ENCODE peak calls at places on chromosomes 4 and X, in ten cellular contexts. One of them, this sample, is unnamed.

GRCh38 chrX:40912576-40912975 is 172.7 kb upstream of the USP9X start:
- DNase-seq in esophagus squamous epithelium: no peak
- DNase-seq in T-helper 1 cell: no peak
- DNase-seq in HL-60: no peak
- DNase-seq in activated naive CD4-positive, alpha-beta T cell treated with anti-CD3 and anti-CD28 coated beads, Interleukin-2, amount 10 ng/mL, durations not matched to agents 7 days and 5 days: no peak
- DNase-seq in NCI-H524: peak; percentile 99
- DNase-seq in EL: peak; percentile 31
- DNase-seq in stimulated activated CD4-positive, alpha-beta T cell treated with anti-CD3 and anti-CD28 coated beads, TNF-alpha, amount 100 ng/mL, for 4 hours: no peak
- DNase-seq in NCI-H1694 treated with DMSO at 0.1 percent for 48 hours: peak; percentile 98
- DNase-seq in upper lobe of left lung: no peak
- DNase-seq in this sample: no peak

GRCh38 chr4:186685744-186686143 is 37.9 kb downstream of the FAT1 start:
- DNase-seq in EL: peak; percentile 92
- DNase-seq in HL-60: no peak
- DNase-seq in T-helper 1 cell: no peak
- DNase-seq in activated naive CD4-positive, alpha-beta T cell treated with anti-CD3 and anti-CD28 coated beads, Interleukin-2, amount 10 ng/mL, durations not matched to agents 7 days and 5 days: no peak
- DNase-seq in upper lobe of left lung: no peak
- DNase-seq in esophagus squamous epithelium: no peak
- DNase-seq in stimulated activated CD4-positive, alpha-beta T cell treated with anti-CD3 and anti-CD28 coated beads, TNF-alpha, amount 100 ng/mL, for 4 hours: no peak
- DNase-seq in NCI-H524: no peak
- DNase-seq in NCI-H1694 treated with DMSO at 0.1 percent for 48 hours: no peak
- DNase-seq in this sample: no peak

GRCh38 chr4:188091-188490 is 63.8 kb downstream of the ZNF718 start:
- DNase-seq in NCI-H1694 treated with DMSO at 0.1 percent for 48 hours: no peak
- DNase-seq in activated naive CD4-positive, alpha-beta T cell treated with anti-CD3 and anti-CD28 coated beads, Interleukin-2, amount 10 ng/mL, durations not matched to agents 7 days and 5 days: no peak
- DNase-seq in stimulated activated CD4-positive, alpha-beta T cell treated with anti-CD3 and anti-CD28 coated beads, TNF-alpha, amount 100 ng/mL, for 4 hours: no peak
- DNase-seq in T-helper 1 cell: no peak
- DNase-seq in esophagus squamous epithelium: no peak
- DNase-seq in upper lobe of left lung: no peak
- DNase-seq in HL-60: no peak
- DNase-seq in NCI-H524: no peak
- DNase-seq in EL: no peak
- DNase-seq in this sample: no peak

GRCh38 chrX:12844319-12844718 is 22.6 kb upstream of the TLR7 start:
- DNase-seq in activated naive CD4-positive, alpha-beta T cell treated with anti-CD3 and anti-CD28 coated beads, Interleukin-2, amount 10 ng/mL, durations not matched to agents 7 days and 5 days: no peak
- DNase-seq in NCI-H524: no peak
- DNase-seq in NCI-H1694 treated with DMSO at 0.1 percent for 48 hours: no peak
- DNase-seq in T-helper 1 cell: no peak
- DNase-seq in esophagus squamous epithelium: no peak
- DNase-seq in stimulated activated CD4-positive, alpha-beta T cell treated with anti-CD3 and anti-CD28 coated beads, TNF-alpha, amount 100 ng/mL, for 4 hours: no peak
- DNase-seq in EL: no peak
- DNase-seq in upper lobe of left lung: no peak
- DNase-seq in HL-60: no peak
- DNase-seq in this sample: no peak

GRCh38 chrX:138748480-138748879 is 37.0 kb upstream of the FGF13 start:
- DNase-seq in HL-60: peak; percentile 7
- DNase-seq in EL: no peak
- DNase-seq in upper lobe of left lung: no peak
- DNase-seq in T-helper 1 cell: no peak
- DNase-seq in activated naive CD4-positive, alpha-beta T cell treated with anti-CD3 and anti-CD28 coated beads, Interleukin-2, amount 10 ng/mL, durations not matched to agents 7 days and 5 days: no peak
- DNase-seq in stimulated activated CD4-positive, alpha-beta T cell treated with anti-CD3 and anti-CD28 coated beads, TNF-alpha, amount 100 ng/mL, for 4 hours: no peak
- DNase-seq in NCI-H1694 treated with DMSO at 0.1 percent for 48 hours: no peak
- DNase-seq in NCI-H524: peak; percentile 15
- DNase-seq in esophagus squamous epithelium: no peak
- DNase-seq in this sample: no peak

GRCh38 chrX:154541896-154542722 is 4.5 kb downstream of the G6PD start:
- DNase-seq in stimulated activated CD4-positive, alpha-beta T cell treated with anti-CD3 and anti-CD28 coated beads, TNF-alpha, amount 100 ng/mL, for 4 hours: peak; percentile 33
- DNase-seq in upper lobe of left lung: peak; percentile 83
- DNase-seq in NCI-H524: no peak
- DNase-seq in T-helper 1 cell: no peak
- DNase-seq in NCI-H1694 treated with DMSO at 0.1 percent for 48 hours: no peak
- DNase-seq in esophagus squamous epithelium: no peak
- DNase-seq in activated naive CD4-positive, alpha-beta T cell treated with anti-CD3 and anti-CD28 coated beads, Interleukin-2, amount 10 ng/mL, durations not matched to agents 7 days and 5 days: no peak
- DNase-seq in EL: peak; percentile 95
- DNase-seq in HL-60: peak; percentile 85
- DNase-seq in this sample: no peak

GRCh38 chrX:47218920-47219815 is 687 bp downstream of the CDK16 start:
- DNase-seq in T-helper 1 cell: peak; percentile 23
- DNase-seq in EL: peak; percentile 12
- DNase-seq in NCI-H524: peak; percentile 50
- DNase-seq in NCI-H1694 treated with DMSO at 0.1 percent for 48 hours: no peak
- DNase-seq in stimulated activated CD4-positive, alpha-beta T cell treated with anti-CD3 and anti-CD28 coated beads, TNF-alpha, amount 100 ng/mL, for 4 hours: no peak
- DNase-seq in activated naive CD4-positive, alpha-beta T cell treated with anti-CD3 and anti-CD28 coated beads, Interleukin-2, amount 10 ng/mL, durations not matched to agents 7 days and 5 days: peak; percentile 66
- DNase-seq in upper lobe of left lung: peak; percentile 89
- DNase-seq in HL-60: peak; percentile 25
- DNase-seq in esophagus squamous epithelium: no peak
- DNase-seq in this sample: peak; percentile 50

GRCh38 chrX:131289527-131289926 is 421 bp upstream of the IGSF1 start:
- DNase-seq in esophagus squamous epithelium: no peak
- DNase-seq in NCI-H524: no peak
- DNase-seq in HL-60: no peak
- DNase-seq in EL: no peak
- DNase-seq in activated naive CD4-positive, alpha-beta T cell treated with anti-CD3 and anti-CD28 coated beads, Interleukin-2, amount 10 ng/mL, durations not matched to agents 7 days and 5 days: no peak
- DNase-seq in T-helper 1 cell: no peak
- DNase-seq in upper lobe of left lung: no peak
- DNase-seq in stimulated activated CD4-positive, alpha-beta T cell treated with anti-CD3 and anti-CD28 coated beads, TNF-alpha, amount 100 ng/mL, for 4 hours: no peak
- DNase-seq in NCI-H1694 treated with DMSO at 0.1 percent for 48 hours: no peak
- DNase-seq in this sample: no peak

GRCh38 chr4:11297627-11298026 is 131.1 kb downstream of the HS3ST1 start:
- DNase-seq in stimulated activated CD4-positive, alpha-beta T cell treated with anti-CD3 and anti-CD28 coated beads, TNF-alpha, amount 100 ng/mL, for 4 hours: no peak
- DNase-seq in NCI-H1694 treated with DMSO at 0.1 percent for 48 hours: no peak
- DNase-seq in activated naive CD4-positive, alpha-beta T cell treated with anti-CD3 and anti-CD28 coated beads, Interleukin-2, amount 10 ng/mL, durations not matched to agents 7 days and 5 days: no peak
- DNase-seq in HL-60: no peak
- DNase-seq in NCI-H524: no peak
- DNase-seq in upper lobe of left lung: no peak
- DNase-seq in EL: no peak
- DNase-seq in esophagus squamous epithelium: no peak
- DNase-seq in T-helper 1 cell: no peak
- DNase-seq in this sample: peak; percentile 1

This sample was measured in naive B cell.